ENCODE peak calls at places on chromosomes 6 and 20, in four cellular contexts. Z is osteocyte, D is AG04449, O is progenitor cell of endocrine pancreas. B is an unnamed sample.

GRCh38 chr20:50645253-50646068 is 45.9 kb downstream of the RIPOR3 start:
- DNase-seq in Z (peak), D (peak), O (peak), B (peak)

GRCh38 chr20:60481742-60482133 is 523.5 kb downstream of the CDH26 start:
- DNase-seq in Z (no peak), D (no peak), O (no peak), B (no peak)

GRCh38 chr6:6543181-6543879 is 45.2 kb upstream of the LY86 start:
- DNase-seq in Z (peak), D (no peak), O (no peak), B (no peak)

GRCh38 chr6:15242503-15242902 is 3.4 kb upstream of the JARID2 start:
- DNase-seq in Z (no peak), D (no peak), O (no peak), B (no peak)

GRCh38 chr6:69578366-69578890 is 218.4 kb downstream of the LMBRD1 start:
- DNase-seq in Z (no peak), D (no peak), O (no peak), B (no peak)

GRCh38 chr20:19932170-19932667 is 84.9 kb upstream of the NAA20 start:
- DNase-seq in Z (no peak), D (no peak), O (no peak), B (no peak)

GRCh38 chr20:49619113-49620048 is 51.4 kb upstream of the PTGIS start:
- DNase-seq in Z (no peak), D (no peak), O (no peak), B (no peak)

GRCh38 chr6:136304410-136304809 is 14.8 kb upstream of the BCLAF1 start:
- DNase-seq in Z (no peak), D (no peak), O (no peak), B (no peak)

GRCh38 chr6:79277109-79277508 is 42.6 kb upstream of the HMGN3 start:
- DNase-seq in Z (no peak), D (no peak), O (no peak), B (no peak)

GRCh38 chr20:52783769-52784168 is 188.4 kb upstream of the TSHZ2 start:
- DNase-seq in Z (no peak), D (no peak), O (no peak), B (no peak)

GRCh38 chr6:122389704-122390103 is 9.7 kb upstream of the HSF2 start:
- DNase-seq in Z (no peak), D (no peak), O (no peak), B (no peak)

GRCh38 chr20:62774076-62774714 is 22.1 kb upstream of the MRGBP start:
- DNase-seq in Z (no peak), D (no peak), O (no peak), B (no peak)

GRCh38 chr20:3727333-3728035 is 5.0 kb upstream of the HSPA12B start:
- DNase-seq in Z (no peak), D (peak), O (no peak), B (no peak)

GRCh38 chr6:23081701-23082100 is 512.3 kb downstream of the HDGFL1 start:
- DNase-seq in Z (no peak), D (no peak), O (no peak), B (no peak)

GRCh38 chr6:168778201-168778600 is 337.2 kb downstream of the SMOC2 start:
- DNase-seq in Z (no peak), D (no peak), O (no peak), B (no peak)

GRCh38 chr6:7848229-7848628 is 62.4 kb downstream of the TXNDC5 start:
- DNase-seq in Z (no peak), D (no peak), O (no peak), B (no peak)

GRCh38 chr6:44898296-44898930 is 429.7 kb upstream of the RUNX2 start:
- DNase-seq in Z (no peak), D (peak), O (no peak), B (no peak)

GRCh38 chr6:40054602-40055001 is 120.3 kb upstream of the MOCS1 start:
- DNase-seq in Z (no peak), D (no peak), O (no peak), B (no peak)

GRCh38 chr6:169200931-169201514 is 52.6 kb downstream of the THBS2 start:
- DNase-seq in Z (peak), D (no peak), O (no peak), B (no peak)

GRCh38 chr6:34391023-34391485 is 1.4 kb downstream of the NUDT3 start:
- DNase-seq in Z (no peak), D (peak), O (no peak), B (no peak)

GRCh38 chr6:21158149-21158548 is 435.4 kb upstream of the SOX4 start:
- DNase-seq in Z (no peak), D (no peak), O (no peak), B (no peak)

GRCh38 chr6:128554302-128554701 is 33.9 kb upstream of the PTPRK start:
- DNase-seq in Z (no peak), D (no peak), O (no peak), B (no peak)

GRCh38 chr6:6918216-6918983 is 189.4 kb upstream of the RREB1 start:
- DNase-seq in Z (no peak), D (no peak), O (no peak), B (peak)

GRCh38 chr20:44646641-44647274 is 4.7 kb downstream of the ADA start:
- DNase-seq in Z (no peak), D (no peak), O (no peak), B (no peak)

GRCh38 chr6:85669735-85670194 is 27.1 kb upstream of the SYNCRIP start:
- DNase-seq in Z (no peak), D (no peak), O (no peak), B (no peak)

GRCh38 chr6:108780784-108781183 is 67.4 kb upstream of the ARMC2 start:
- DNase-seq in Z (no peak), D (no peak), O (no peak), B (no peak)

GRCh38 chr6:137722749-137723272 is 144.2 kb upstream of the TNFAIP3 start:
- DNase-seq in Z (no peak), D (no peak), O (no peak), B (no peak)

GRCh38 chr6:20661721-20662120 is 127.5 kb downstream of the CDKAL1 start:
- DNase-seq in Z (no peak), D (no peak), O (no peak), B (peak)

GRCh38 chr6:43246301-43247114 is 3.2 kb downstream of the TTBK1 start:
- DNase-seq in Z (no peak), D (no peak), O (peak), B (peak)

GRCh38 chr6:3618300-3619041 is 133.0 kb downstream of the PXDC1 start:
- DNase-seq in Z (peak), D (no peak), O (no peak), B (no peak)

GRCh38 chr6:34630040-34630439 is 66.5 kb downstream of the ILRUN start:
- DNase-seq in Z (no peak), D (peak), O (no peak), B (peak)

GRCh38 chr6:163149535-163149848 is 265.0 kb upstream of the QKI start:
- DNase-seq in Z (no peak), D (no peak), O (no peak), B (no peak)

GRCh38 chr6:88910922-88911778 is 52.3 kb downstream of the RNGTT start:
- DNase-seq in Z (no peak), D (no peak), O (no peak), B (no peak)

GRCh38 chr20:4763776-4764525 is 42.2 kb downstream of the PRND start:
- DNase-seq in Z (peak), D (no peak), O (no peak), B (no peak)

GRCh38 chr6:35486005-35486925 is 10.6 kb downstream of the TEAD3 start:
- DNase-seq in Z (no peak), D (no peak), O (peak), B (no peak)

GRCh38 chr6:157946865-157947532 is 34.7 kb upstream of the SYNJ2 start:
- DNase-seq in Z (no peak), D (no peak), O (no peak), B (no peak)
- TF ChIP-seq CTCF in Z (peak), D (peak), O (no peak), B (peak)

GRCh38 chr6:150907385-150907784 is 41.9 kb downstream of the MTHFD1L start:
- DNase-seq in Z (peak), D (no peak), O (no peak), B (no peak)

GRCh38 chr6:150900049-150900448 is 34.5 kb downstream of the MTHFD1L start:
- DNase-seq in Z (no peak), D (no peak), O (no peak), B (no peak)

GRCh38 chr6:150910561-150910960 is 45.1 kb downstream of the MTHFD1L start:
- DNase-seq in Z (no peak), D (no peak), O (no peak), B (no peak)

GRCh38 chr6:150902142-150902800 is 36.8 kb downstream of the MTHFD1L start:
- DNase-seq in Z (no peak), D (no peak), O (no peak), B (no peak)

GRCh38 chr6:150905769-150906168 is 40.3 kb downstream of the MTHFD1L start:
- DNase-seq in Z (no peak), D (no peak), O (no peak), B (no peak)
- TF ChIP-seq CTCF in Z (peak), D (no peak), O (peak), B (peak)

GRCh38 chr6:11241793-11242201 is 9.3 kb upstream of the NEDD9 start:
- DNase-seq in Z (no peak), D (no peak), O (peak), B (no peak)
- TF ChIP-seq CTCF in Z (no peak), D (peak), O (peak), B (peak)

GRCh38 chr6:156685823-156686428 is 91.3 kb upstream of the ARID1B start:
- DNase-seq in Z (no peak), D (no peak), O (no peak), B (no peak)

GRCh38 chr6:156689656-156690055 is 87.5 kb upstream of the ARID1B start:
- DNase-seq in Z (no peak), D (no peak), O (no peak), B (no peak)

GRCh38 chr6:156686940-156687874 is 90.0 kb upstream of the ARID1B start:
- DNase-seq in Z (peak), D (no peak), O (peak), B (peak)

GRCh38 chr6:156687875-156688549 is 89.2 kb upstream of the ARID1B start:
- DNase-seq in Z (no peak), D (no peak), O (no peak), B (no peak)

DNA sequence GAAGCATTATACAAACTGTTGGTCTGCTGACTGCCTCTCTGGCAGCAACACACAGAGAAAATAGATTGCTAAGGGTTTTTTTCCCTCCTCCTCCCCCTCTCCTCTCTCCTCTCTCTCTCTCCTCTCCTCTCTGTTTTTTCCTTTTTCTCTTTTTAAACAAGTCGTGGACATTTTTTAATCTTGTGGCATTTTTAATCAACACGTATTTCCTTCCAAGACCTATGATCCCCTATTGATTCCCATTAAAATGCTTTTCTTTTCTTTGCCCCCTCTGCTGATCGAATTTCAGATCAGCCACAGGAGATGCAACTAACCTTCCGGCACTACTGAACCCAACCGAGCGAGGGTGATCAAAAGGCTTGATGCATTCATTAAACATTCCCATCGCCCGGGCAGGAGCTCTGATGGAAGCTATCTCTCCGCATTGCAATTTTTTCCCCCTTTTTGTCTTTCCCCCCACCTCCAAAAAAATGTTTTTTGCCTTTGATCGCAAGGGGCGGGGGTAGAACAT is 90.7 kb upstream of the ARID1B start:
- DNase-seq in Z (no peak), D (no peak), O (no peak), B (peak)
- TF ChIP-seq CTCF in Z (peak), D (peak), O (peak), B (peak)